ENCODE peak calls at places on chromosomes 3 and 15, in nine cellular contexts. K, Y, Z, D, G, H, N, R and A are unnamed samples.

GRCh38 chr3:83895892-83896291 is 1062.9 kb upstream of the CADM2 start:
- DNase-seq in K (no peak), Y (no peak), Z (no peak), D (no peak), G (no peak), H (no peak), N (no peak), R (no peak), A (no peak)

GRCh38 chr3:175075269-175075668 is 216.1 kb downstream of the NAALADL2 start:
- DNase-seq in K (no peak), Y (peak), Z (no peak), D (no peak), G (no peak), H (no peak), N (no peak), R (no peak), A (no peak)

GRCh38 chr3:155313303-155313702 is 19.8 kb upstream of the STRIT1 start:
- DNase-seq in K (no peak), Y (peak), Z (no peak), D (no peak), G (no peak), H (no peak), N (no peak), R (no peak), A (no peak)

GRCh38 chr3:60582285-60582684 is 669.0 kb downstream of the FHIT start:
- DNase-seq in K (no peak), Y (peak), Z (no peak), D (no peak), G (no peak), H (no peak), N (no peak), R (no peak), A (no peak)

GRCh38 chr3:177439729-177440269 is 242.5 kb upstream of the TBL1XR1 start:
- DNase-seq in K (no peak), Y (no peak), Z (no peak), D (no peak), G (no peak), H (no peak), N (no peak), R (no peak), A (no peak)

GRCh38 chr3:61637088-61638051 is 76.0 kb downstream of the PTPRG start:
- DNase-seq in K (no peak), Y (no peak), Z (no peak), D (no peak), G (peak), H (no peak), N (peak), R (no peak), A (no peak)

GRCh38 chr15:89707577-89707976 is 17.0 kb downstream of the WDR93 start:
- DNase-seq in K (no peak), Y (no peak), Z (no peak), D (no peak), G (no peak), H (no peak), N (no peak), R (no peak), A (no peak)

GRCh38 chr15:63030101-63030528 is 12.4 kb upstream of the TPM1 start:
- DNase-seq in K (no peak), Y (no peak), Z (no peak), D (no peak), G (no peak), H (no peak), N (no peak), R (no peak), A (no peak)

GRCh38 chr15:84907731-84908130 is 23.3 kb downstream of the SLC28A1 start:
- DNase-seq in K (no peak), Y (no peak), Z (no peak), D (no peak), G (no peak), H (no peak), N (no peak), R (no peak), A (no peak)

GRCh38 chr3:192422998-192423349 is 304.4 kb downstream of the FGF12 start:
- DNase-seq in K (no peak), Y (no peak), Z (no peak), D (no peak), G (no peak), H (no peak), N (peak), R (no peak), A (no peak)

GRCh38 chr3:63519426-63519825 is 133.0 kb upstream of the SNTN start:
- DNase-seq in K (no peak), Y (no peak), Z (no peak), D (no peak), G (no peak), H (no peak), N (no peak), R (no peak), A (no peak)

GRCh38 chr3:18046531-18046930 is 304.1 kb upstream of the TBC1D5 start:
- DNase-seq in K (no peak), Y (no peak), Z (no peak), D (no peak), G (no peak), H (no peak), N (peak), R (no peak), A (no peak)